ENCODE peak calls at places on chromosomes 12 and 14, in five cellular contexts. Y, H, G, X and P are unnamed samples. For H3K4me1, the result is how much of the 10 kb centered on the place peaks cover.

GRCh38 chr14:91144425-91145145 is 30.7 kb downstream of the DGLUCY start:
- DNase-seq in Y (no peak), H (no peak), G (no peak), X (no peak), P (no peak)

GRCh38 chr14:99733551-99734405 is 49.7 kb downstream of the CYP46A1 start:
- DNase-seq in Y (peak), H (no peak), G (peak), X (peak), P (peak)

GRCh38 chr12:8078400-8078799 is 3.7 kb upstream of the NECAP1 start:
- DNase-seq in Y (no peak), H (peak), G (no peak), X (peak), P (no peak)

GRCh38 chr12:20220339-20220738 is 148.0 kb upstream of the PDE3A start:
- DNase-seq in Y (no peak), H (no peak), G (no peak), X (no peak), P (no peak)

GRCh38 chr12:88052686-88053085 is 23.5 kb upstream of the C12orf50 start:
- DNase-seq in Y (no peak), H (peak), G (no peak), X (peak), P (no peak)

GRCh38 chr12:58575281-58575680 is 345.0 kb downstream of the LRIG3 start:
- DNase-seq in Y (no peak), H (no peak), G (no peak), X (no peak), P (no peak)

GRCh38 chr12:15851045-15851444 is 31.1 kb upstream of the STRAP start:
- DNase-seq in Y (no peak), H (no peak), G (no peak), X (no peak), P (no peak)

GRCh38 chr12:9872743-9873142 is 3.6 kb upstream of the CLEC2B start:
- DNase-seq in Y (no peak), H (no peak), G (no peak), X (no peak), P (peak)

GRCh38 chr12:57611116-57611809 is at the start of gene ARHGEF25:
- DNase-seq in Y (no peak), H (no peak), G (peak), X (peak), P (peak)

GRCh38 chr12:66168410-66168809 is 1.4 kb downstream of the TMBIM4 start:
- DNase-seq in Y (no peak), H (no peak), G (no peak), X (no peak), P (no peak)

GRCh38 chr14:31263485-31264133 is 56.0 kb upstream of the HECTD1 start:
- DNase-seq in Y (no peak), H (no peak), G (no peak), X (peak), P (no peak)

GRCh38 chr12:114684098-114684869 is at the start of gene TBX3:
- DNase-seq in Y (peak), H (no peak), G (peak), X (peak), P (peak)

DNA sequence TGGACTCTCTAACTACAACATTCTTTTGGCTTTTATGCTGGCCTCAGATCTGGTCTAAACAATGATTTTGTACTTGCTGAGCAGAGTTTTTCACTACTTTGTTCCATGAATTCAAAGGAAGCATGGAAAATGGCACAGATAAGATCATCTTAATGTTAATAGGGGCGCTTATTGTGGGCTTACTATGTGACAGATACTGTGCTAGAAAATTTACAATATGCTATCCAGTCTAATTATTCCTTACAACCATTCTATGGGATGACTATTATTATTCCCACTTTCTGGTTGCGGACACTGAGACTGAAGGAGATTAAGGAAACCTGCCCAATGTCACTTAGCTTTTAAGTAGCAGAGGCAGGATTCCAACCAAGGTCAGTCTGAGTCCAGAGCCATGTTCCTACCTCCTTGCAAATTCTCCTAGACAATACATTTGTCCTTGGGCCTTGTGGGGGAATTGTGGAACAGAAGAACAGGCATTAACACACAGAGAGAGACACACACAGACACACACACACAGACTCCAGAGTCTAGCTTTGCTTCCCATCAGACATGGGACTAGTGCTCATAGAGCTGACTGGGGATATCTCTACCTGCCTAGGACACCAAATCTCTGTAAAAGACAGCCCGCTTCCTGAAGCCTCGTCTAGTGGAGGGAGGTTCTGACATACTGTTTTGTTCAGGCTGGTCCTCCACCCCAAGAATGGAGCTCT is 107.7 kb downstream of the SLC38A1 start:
- DNase-seq in Y (no peak), H (no peak), G (no peak), X (no peak), P (no peak)
- TF ChIP-seq CTCF in Y (no peak), H (no peak), G (no peak), X (no peak), P (no peak)

GRCh38 chr12:96033549-96034389 is 1.6 kb downstream of the LTA4H start:
- DNase-seq in Y (no peak), H (no peak), G (no peak), X (no peak), P (no peak)

GRCh38 chr12:96035283-96036236 is at the start of gene LTA4H:
- DNase-seq in Y (peak), H (peak), G (peak), X (peak), P (peak)

GRCh38 chr12:96036765-96037455 is 1.5 kb upstream of the LTA4H start:
- DNase-seq in Y (no peak), H (no peak), G (no peak), X (no peak), P (no peak)

GRCh38 chr12:96040305-96041133 is 5.1 kb upstream of the LTA4H start:
- DNase-seq in Y (no peak), H (no peak), G (no peak), X (no peak), P (no peak)

GRCh38 chr12:96034631-96035282 is 630 bp downstream of the LTA4H start:
- DNase-seq in Y (no peak), H (peak), G (peak), X (peak), P (no peak)
- H3K4me1 ChIP-seq in Y (under half), H (under half), G (under half), X (under half), P (half or more)

GRCh38 chr14:104731249-104731924 is 7.4 kb downstream of the ADSS1 start:
- DNase-seq in Y (no peak), H (peak), G (no peak), X (no peak), P (no peak)
- TF ChIP-seq CTCF in Y (peak), H (peak), G (peak), X (no peak), P (no peak)

GRCh38 chr14:58297412-58297761 is 968 bp upstream of the ARID4A start:
- DNase-seq in Y (no peak), H (no peak), G (peak), X (no peak), P (no peak)

GRCh38 chr14:58298477-58298879 is at the start of gene ARID4A:
- DNase-seq in Y (peak), H (no peak), G (peak), X (peak), P (peak)

GRCh38 chr14:58299665-58300202 is 1.4 kb downstream of the ARID4A start:
- DNase-seq in Y (no peak), H (peak), G (no peak), X (no peak), P (no peak)

GRCh38 chr14:58297762-58298476 is 436 bp upstream of the ARID4A start:
- DNase-seq in Y (peak), H (peak), G (peak), X (peak), P (peak)

GRCh38 chr14:58298880-58299664 is 717 bp downstream of the ARID4A start:
- DNase-seq in Y (peak), H (peak), G (peak), X (peak), P (peak)
- H3K4me1 ChIP-seq in Y (under half), H (under half), G (under half), X (under half), P (under half)

GRCh38 chr14:59503256-59503655 is 18.9 kb downstream of the JKAMP start:
- DNase-seq in Y (no peak), H (no peak), G (no peak), X (no peak), P (no peak)
- TF ChIP-seq CTCF in Y (no peak), H (no peak), G (no peak), X (no peak), P (no peak)

GRCh38 chr14:75163677-75164076 is 12.7 kb downstream of the TMED10 start:
- DNase-seq in Y (no peak), H (no peak), G (no peak), X (no peak), P (no peak)
- H3K4me1 ChIP-seq in Y (half or more), H (under half), G (half or more), X (half or more), P (under half)

GRCh38 chr12:106049105-106049504 is 89.6 kb downstream of the NUAK1 start:
- DNase-seq in Y (no peak), H (no peak), G (no peak), X (no peak), P (peak)

GRCh38 chr12:106046947-106047346 is 91.8 kb downstream of the NUAK1 start:
- DNase-seq in Y (no peak), H (no peak), G (no peak), X (no peak), P (no peak)

GRCh38 chr12:106051853-106052531 is 86.8 kb downstream of the NUAK1 start:
- DNase-seq in Y (no peak), H (no peak), G (no peak), X (no peak), P (no peak)

GRCh38 chr12:106048016-106048415 is 90.7 kb downstream of the NUAK1 start:
- DNase-seq in Y (no peak), H (no peak), G (no peak), X (no peak), P (no peak)

DNA sequence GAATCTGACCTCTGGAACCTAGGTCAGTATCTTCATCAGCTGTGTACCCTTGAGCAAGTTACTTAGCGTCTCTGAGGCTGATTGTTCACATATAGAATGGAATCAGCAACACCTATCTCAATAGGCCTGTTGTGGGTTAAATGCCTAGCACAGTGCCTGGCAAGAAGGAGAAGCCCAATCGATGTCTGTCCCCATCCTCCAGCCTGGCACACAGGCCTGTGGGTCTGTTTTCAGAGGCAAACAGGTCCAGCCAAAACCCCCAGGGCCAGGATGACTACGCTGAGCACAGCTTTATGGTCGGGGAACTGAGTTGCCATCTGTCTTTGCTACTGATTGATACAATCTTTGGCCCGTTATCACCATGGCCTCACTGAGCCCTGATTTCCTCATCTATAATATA is 89.2 kb downstream of the NUAK1 start:
- DNase-seq in Y (no peak), H (no peak), G (no peak), X (no peak), P (no peak)
- TF ChIP-seq CTCF in Y (no peak), H (no peak), G (no peak), X (no peak), P (no peak)

GRCh38 chr12:11832100-11832499 is 182.6 kb downstream of the ETV6 start:
- DNase-seq in Y (no peak), H (no peak), G (no peak), X (no peak), P (no peak)
- H3K4me1 ChIP-seq in Y (half or more), H (under half), G (under half), X (half or more), P (half or more)

GRCh38 chr12:95721320-95721719 is 69.2 kb downstream of the NTN4 start:
- DNase-seq in Y (no peak), H (no peak), G (no peak), X (no peak), P (no peak)
- TF ChIP-seq CTCF in Y (no peak), H (no peak), G (no peak), X (peak), P (no peak)